ENCODE peak calls at places on chromosomes 2 and 18, in seven cellular contexts. S is ovary; R is right atrium auricular region; W is effector memory CD4-positive, alpha-beta T cell; V is HepG2; H is CD4-positive, alpha-beta memory T cell; Z is colonic mucosa. F is an unnamed sample. For H3K9me3, the result is how much of the 10 kb centered on the place peaks cover.

GRCh38 chr18:26532367-26533340 is 15.7 kb downstream of the KCTD1 start:
- DNase-seq in S (no peak), R (no peak), W (no peak), V (no peak), H (no peak), Z (no peak), F (no peak)

GRCh38 chr2:59312967-59313943 is 1072.1 kb upstream of the FANCL start:
- DNase-seq in S (no peak), R (no peak), W (no peak), V (no peak), H (no peak), Z (no peak), F (no peak)

GRCh38 chr2:105421053-105421452 is 22.2 kb upstream of the FHL2 start:
- DNase-seq in S (no peak), R (peak), W (no peak), V (no peak), H (no peak), Z (no peak), F (no peak)

GRCh38 chr2:187783446-187783845 is 229.2 kb upstream of the TFPI start:
- DNase-seq in S (no peak), R (no peak), W (no peak), V (no peak), H (no peak), Z (no peak), F (no peak)

GRCh38 chr2:70703900-70704549 is 64.0 kb downstream of the ADD2 start:
- DNase-seq in S (no peak), R (peak), W (no peak), V (no peak), H (no peak), Z (no peak), F (no peak)

GRCh38 chr2:83342860-83343329 is 1116.2 kb downstream of the SUCLG1 start:
- DNase-seq in S (no peak), R (no peak), W (no peak), V (no peak), H (peak), Z (no peak), F (no peak)

GRCh38 chr2:181678033-181678586 is 2.2 kb downstream of the NEUROD1 start:
- DNase-seq in S (peak), R (no peak), W (no peak), V (peak), H (peak), Z (peak), F (no peak)

GRCh38 chr18:59690216-59691045 is 6.8 kb downstream of the CCBE1 start:
- DNase-seq in S (no peak), R (no peak), W (no peak), V (no peak), H (no peak), Z (no peak), F (no peak)

GRCh38 chr2:25331686-25332365 is 9.9 kb downstream of the DNMT3A start:
- DNase-seq in S (no peak), R (no peak), W (no peak), V (no peak), H (no peak), Z (no peak), F (no peak)

GRCh38 chr2:74179063-74179865 is 585 bp upstream of the MOB1A start:
- DNase-seq in S (peak), R (peak), W (no peak), V (no peak), H (no peak), Z (no peak), F (no peak)

GRCh38 chr2:8534386-8534728 is 147.5 kb upstream of the ID2 start:
- DNase-seq in S (no peak), R (no peak), W (no peak), V (no peak), H (no peak), Z (no peak), F (no peak)

GRCh38 chr18:32542221-32542798 is 71.6 kb upstream of the GAREM1 start:
- DNase-seq in S (no peak), R (no peak), W (no peak), V (no peak), H (no peak), Z (no peak), F (no peak)

GRCh38 chr2:239598732-239599090 is 197.9 kb upstream of the HDAC4 start:
- DNase-seq in S (no peak), R (no peak), W (no peak), V (no peak), H (no peak), Z (no peak), F (no peak)

GRCh38 chr2:18149660-18150246 is 271.3 kb downstream of the KCNS3 start:
- DNase-seq in S (no peak), R (no peak), W (no peak), V (peak), H (no peak), Z (no peak), F (no peak)

GRCh38 chr2:197274937-197275336 is 35.6 kb downstream of the ANKRD44 start:
- DNase-seq in S (no peak), R (no peak), W (no peak), V (no peak), H (no peak), Z (no peak), F (no peak)

GRCh38 chr2:138787053-138787666 is 7.0 kb upstream of the NXPH2 start:
- DNase-seq in S (no peak), R (no peak), W (no peak), V (peak), H (peak), Z (no peak), F (no peak)

GRCh38 chr18:80056095-80056494 is 21.9 kb downstream of the RBFA start:
- DNase-seq in S (no peak), R (no peak), W (no peak), V (no peak), H (no peak), Z (no peak), F (no peak)
- H3K9me3 ChIP-seq in S (under half), R (under half), W (under half), V (half or more), H (under half), Z (under half), F (under half)

DNA sequence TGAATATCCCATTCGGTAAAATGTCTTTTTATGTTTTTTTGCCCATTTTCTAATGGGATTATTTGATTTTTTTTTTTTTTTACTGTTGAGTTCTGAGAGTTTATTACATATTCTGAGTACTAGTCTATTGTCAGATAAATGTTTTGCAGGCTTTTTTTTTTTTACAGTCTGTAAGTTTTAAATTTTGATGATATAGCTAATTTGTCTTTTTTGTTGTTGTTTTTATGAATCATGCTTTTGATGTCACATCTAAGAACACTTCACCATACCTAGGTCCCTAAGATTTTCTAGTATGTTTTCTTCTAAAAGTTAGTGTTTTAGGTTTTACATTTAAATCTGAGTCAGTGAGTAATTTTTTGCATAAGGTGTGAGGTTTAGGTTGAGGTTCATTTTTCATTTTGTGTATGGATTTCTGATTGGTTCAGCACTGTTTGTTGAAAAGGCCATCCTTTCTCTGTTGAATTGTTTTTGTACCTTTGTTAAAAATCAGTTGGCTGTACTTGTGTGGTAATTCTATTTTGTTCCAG is 40.7 kb downstream of the PTPN4 start:
- DNase-seq in S (no peak), R (no peak), W (no peak), V (no peak), H (no peak), Z (no peak), F (no peak)
- H3K9me3 ChIP-seq in S (under half), R (under half), W (under half), V (under half), H (under half), Z (under half), F (under half)

GRCh38 chr18:50769463-50769862 is 50.4 kb downstream of the MRO start:
- DNase-seq in S (no peak), R (no peak), W (no peak), V (no peak), H (no peak), Z (no peak), F (no peak)
- H3K9me3 ChIP-seq in S (under half), R (under half), W (under half), V (under half), H (under half), Z (under half), F (under half)

GRCh38 chr2:71811157-71811556 is 336.5 kb downstream of the CYP26B1 start:
- DNase-seq in S (no peak), R (no peak), W (no peak), V (no peak), H (no peak), Z (no peak), F (no peak)
- H3K9me3 ChIP-seq in S (under half), R (under half), W (under half), V (under half), H (under half), Z (under half), F (under half)